ENCODE peak calls at places on chromosome 19, in four cellular contexts. I is HepG2, X is K562, Y is GM12878. V is an unnamed sample.

GRCh38 chr19:34838753-34839431 is 65.9 kb upstream of the ZNF599 start:
- DNase-seq in I (peak), X (no peak), Y (no peak), V (no peak)

GRCh38 chr19:46080561-46080960 is 39.8 kb upstream of the IGFL4 start:
- DNase-seq in I (no peak), X (no peak), Y (no peak), V (no peak)

GRCh38 chr19:29841559-29842367 is 30.0 kb downstream of the CCNE1 start:
- DNase-seq in I (peak), X (peak), Y (no peak), V (peak)

GRCh38 chr19:45640849-45641273 is 1.7 kb upstream of the EML2 start:
- DNase-seq in X (peak), I (peak), Y (no peak), V (no peak)

GRCh38 chr19:48489608-48490216 is 20.5 kb downstream of the CYTH2 start:
- DNase-seq in I (peak), Y (no peak), X (peak), V (peak)

GRCh38 chr19:49855277-49855675 is 4.3 kb downstream of the PTOV1 start:
- DNase-seq in I (no peak), X (no peak), Y (no peak), V (no peak)

GRCh38 chr19:55251296-55252081 is 7.3 kb downstream of the PPP6R1 start:
- DNase-seq in X (no peak), Y (no peak), I (no peak), V (peak)

GRCh38 chr19:6010107-6010506 is 32.2 kb upstream of the RANBP3 start:
- DNase-seq in I (no peak), Y (no peak), X (no peak), V (no peak)

GRCh38 chr19:35636651-35637050 is 4.9 kb upstream of the ETV2 start:
- DNase-seq in I (no peak), Y (no peak), X (no peak), V (no peak)

GRCh38 chr19:35718345-35719041 is 690 bp downstream of the KMT2B start:
- DNase-seq in I (no peak), Y (no peak), X (no peak), V (peak)

GRCh38 chr19:50668416-50669318 is 19.4 kb downstream of the C19orf81 start:
- DNase-seq in I (no peak), Y (no peak), X (peak), V (no peak)

GRCh38 chr19:17764348-17764747 is 13.1 kb downstream of the FCHO1 start:
- DNase-seq in X (no peak), Y (no peak), I (no peak), V (no peak)

GRCh38 chr19:17761148-17761547 is 9.9 kb downstream of the FCHO1 start:
- DNase-seq in I (no peak), Y (no peak), X (no peak), V (no peak)

GRCh38 chr19:17766543-17767131 is 15.4 kb downstream of the FCHO1 start:
- DNase-seq in X (peak), I (peak), Y (no peak), V (no peak)

GRCh38 chr19:17765069-17765618 is 13.9 kb downstream of the FCHO1 start:
- DNase-seq in X (no peak), I (peak), Y (no peak), V (no peak)

DNA sequence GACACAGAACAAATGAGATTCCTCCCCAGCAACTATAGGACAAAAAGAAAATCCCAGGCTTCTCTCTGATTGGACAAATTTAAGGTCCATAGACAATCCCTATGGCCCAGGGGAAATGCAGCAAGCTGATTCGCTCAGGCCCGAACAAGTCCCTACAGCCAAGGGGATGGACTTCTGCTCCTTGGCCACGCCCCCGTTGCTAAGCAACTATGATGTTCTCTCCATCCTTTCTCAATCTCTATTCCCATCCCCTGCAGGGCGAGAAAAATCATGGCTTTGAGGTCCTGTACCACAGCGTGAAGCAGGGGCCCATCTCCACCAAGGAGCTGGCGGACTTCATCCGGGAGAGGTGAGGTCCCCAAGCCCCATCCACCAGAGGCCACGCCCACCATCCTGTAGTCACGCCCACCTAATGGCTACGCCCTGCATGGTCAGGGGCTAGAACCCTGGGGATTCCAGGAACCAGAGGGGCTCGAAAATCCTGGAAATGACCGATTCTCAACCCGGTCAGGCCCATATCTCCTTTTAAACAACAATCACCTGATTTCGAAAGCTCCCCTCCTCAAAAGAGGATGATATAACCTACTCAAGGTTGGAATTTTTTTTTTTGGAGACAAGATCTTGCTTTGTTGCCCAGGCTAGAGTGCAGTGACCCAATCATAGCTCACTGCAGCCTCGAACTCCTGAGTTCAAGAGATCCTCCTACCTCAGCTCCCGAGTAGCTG is 11.4 kb downstream of the FCHO1 start:
- DNase-seq in X (peak), Y (no peak), I (peak), V (peak)
- TF ChIP-seq SIN3A in X (no peak), Y (no peak), I (no peak), V (no peak)

GRCh38 chr19:7506385-7507328 is 9.2 kb upstream of the ZNF358 start:
- DNase-seq in Y (no peak), I (peak), X (peak), V (peak)
- TF ChIP-seq REST in Y (no peak), I (no peak), X (no peak), V (no peak)

DNA sequence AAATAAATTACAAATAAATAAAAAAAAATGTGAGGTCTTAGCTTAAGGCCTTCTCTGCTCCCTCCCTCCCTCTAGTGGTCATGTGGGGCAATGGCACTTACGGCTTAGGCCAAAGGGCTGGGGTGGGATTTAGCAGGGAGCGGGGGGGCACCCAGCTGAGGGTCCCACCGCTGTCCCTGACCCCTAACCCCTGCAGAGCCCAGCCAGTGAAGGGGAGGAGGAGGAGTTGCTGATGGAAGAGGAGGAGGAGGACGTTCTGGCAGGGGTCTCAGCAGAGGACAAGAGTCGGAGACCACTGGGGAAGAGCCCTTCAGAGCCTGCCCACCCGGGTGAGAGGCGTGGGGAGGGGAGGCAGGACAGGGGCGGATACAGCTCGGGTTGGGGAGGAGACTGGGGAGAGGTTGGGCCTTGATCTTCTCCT is 9.3 kb downstream of the MPND start:
- DNase-seq in I (peak), X (peak), Y (no peak), V (peak)
- TF ChIP-seq TAF1 in I (no peak), X (no peak), Y (no peak), V (no peak)

DNA sequence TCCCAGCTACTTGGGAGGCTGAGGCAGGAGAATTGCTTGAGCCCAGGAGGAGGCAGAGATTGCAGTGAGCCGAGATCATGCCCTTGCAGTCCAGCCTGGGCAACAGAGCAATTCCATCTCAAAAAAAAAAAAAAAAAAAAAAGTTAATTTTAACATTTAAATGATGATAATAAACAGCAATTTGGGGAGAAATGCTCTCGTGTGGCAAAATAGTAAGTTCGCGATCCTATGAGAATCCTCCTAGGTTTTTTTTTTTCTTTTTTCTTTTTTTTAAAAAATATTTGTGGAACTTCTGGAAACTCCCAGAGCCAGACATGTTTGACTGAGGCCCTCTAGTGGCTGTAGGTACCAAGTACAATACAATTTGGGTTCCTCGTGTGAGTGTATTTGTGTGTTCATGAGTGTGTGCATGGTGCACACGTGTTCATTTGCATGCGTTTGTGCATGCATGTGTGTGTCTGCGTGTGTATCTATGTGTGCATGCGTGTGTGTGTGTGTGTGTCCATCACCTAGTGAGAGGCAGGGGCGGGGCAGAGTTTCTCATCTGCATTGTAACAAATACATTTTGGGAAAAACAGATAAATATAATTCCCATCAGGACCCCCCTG is 31.2 kb downstream of the TMPRSS9 start:
- DNase-seq in I (peak), Y (peak), X (peak), V (peak)
- TF ChIP-seq SIN3A in I (no peak), Y (no peak), X (no peak), V (no peak)

GRCh38 chr19:1848399-1849131 is at the start of gene REXO1:
- DNase-seq in X (peak), Y (peak), I (peak), V (peak)
- TF ChIP-seq REST in X (peak), Y (no peak), I (no peak), V (peak)

DNA sequence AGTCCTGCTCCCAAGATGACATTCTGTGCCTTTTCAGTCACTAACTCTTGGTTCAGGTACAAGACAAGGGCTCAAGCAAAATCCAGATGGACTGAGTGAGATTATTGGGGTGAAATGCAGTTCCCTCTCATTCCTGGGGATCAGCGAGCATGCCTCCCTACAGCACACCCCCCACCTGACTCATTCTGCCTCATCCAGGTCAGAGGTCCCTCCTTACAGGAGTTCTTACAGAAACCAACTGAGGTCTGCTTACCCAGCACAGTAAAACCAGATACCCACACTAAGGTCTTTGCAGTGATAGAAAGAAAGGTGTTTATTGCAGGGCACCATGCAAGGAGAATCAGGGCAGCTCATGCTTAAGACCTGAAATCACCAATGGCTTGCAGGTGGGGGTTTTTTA is 21.6 kb upstream of the MRI1 start:
- DNase-seq in X (no peak), I (no peak), Y (no peak), V (no peak)
- TF ChIP-seq TAF1 in X (no peak), I (no peak), Y (no peak), V (no peak)

GRCh38 chr19:13953021-13953531 is 767 bp downstream of the DCAF15 start:
- DNase-seq in I (no peak), Y (no peak), X (peak), V (no peak)
- TF ChIP-seq SIN3A in I (no peak), Y (no peak), X (no peak), V (no peak)

V was measured in SK-N-SH.